ENCODE peak calls at places on chromosomes 2 and 18, in ten cellular contexts. U is esophagus squamous epithelium, B is HepG2, K is spleen, V is A549, C is testis, F is ovary, Q is K562, X is thyroid gland, L is sigmoid colon. S is an unnamed sample. For H3K4me1, the result is how much of the 10 kb centered on the place peaks cover.

GRCh38 chr2:233100192-233100998 is 40.3 kb downstream of the INPP5D start:
- DNase-seq in U (no peak), B (no peak), K (peak), V (no peak), C (no peak), F (no peak), Q (no peak), X (no peak), L (no peak), S (no peak)

GRCh38 chr2:16774980-16775963 is 109.6 kb upstream of the CYRIA start:
- DNase-seq in U (no peak), B (peak), K (no peak), V (peak), C (peak), F (no peak), Q (no peak), X (no peak), L (no peak), S (no peak)

GRCh38 chr2:71455741-71456569 is 2.6 kb downstream of the DYSF start:
- DNase-seq in U (no peak), B (peak), K (no peak), V (no peak), C (no peak), F (no peak), Q (no peak), X (no peak), L (no peak), S (no peak)

GRCh38 chr2:128318776-128319456 is at the start of gene HS6ST1:
- DNase-seq in U (peak), B (peak), K (peak), V (peak), C (peak), F (peak), Q (peak), X (peak), L (peak), S (peak)

GRCh38 chr2:37827911-37828411 is 97.1 kb upstream of the RMDN2 start:
- DNase-seq in U (no peak), B (peak), K (no peak), V (no peak), C (peak), F (no peak), Q (no peak), X (peak), L (no peak), S (no peak)

GRCh38 chr18:69330345-69330744 is 70.3 kb upstream of the DOK6 start:
- DNase-seq in U (no peak), B (peak), K (no peak), V (no peak), C (no peak), F (no peak), Q (no peak), X (no peak), L (no peak), S (no peak)

GRCh38 chr2:152548996-152549395 is 168.3 kb downstream of the PRPF40A start:
- DNase-seq in U (no peak), B (no peak), K (no peak), V (no peak), C (no peak), F (no peak), Q (no peak), X (no peak), L (no peak), S (no peak)

GRCh38 chr18:37567061-37567993 is 1.7 kb upstream of the CELF4 start:
- DNase-seq in U (no peak), B (no peak), K (peak), V (no peak), C (no peak), F (no peak), Q (no peak), X (no peak), L (peak), S (no peak)

GRCh38 chr2:178484245-178485041 is 4.2 kb downstream of the PLEKHA3 start:
- DNase-seq in U (no peak), B (no peak), K (no peak), V (no peak), C (peak), F (no peak), Q (no peak), X (peak), L (peak), S (no peak)

GRCh38 chr18:40208951-40209350 is 1746.1 kb upstream of the PIK3C3 start:
- DNase-seq in U (no peak), B (no peak), K (no peak), V (no peak), C (no peak), F (no peak), Q (no peak), X (no peak), L (no peak), S (no peak)

GRCh38 chr2:920573-920972 is 30.1 kb upstream of the SNTG2 start:
- DNase-seq in U (no peak), B (no peak), K (no peak), V (no peak), C (no peak), F (no peak), Q (no peak), X (no peak), L (no peak), S (peak)

DNA sequence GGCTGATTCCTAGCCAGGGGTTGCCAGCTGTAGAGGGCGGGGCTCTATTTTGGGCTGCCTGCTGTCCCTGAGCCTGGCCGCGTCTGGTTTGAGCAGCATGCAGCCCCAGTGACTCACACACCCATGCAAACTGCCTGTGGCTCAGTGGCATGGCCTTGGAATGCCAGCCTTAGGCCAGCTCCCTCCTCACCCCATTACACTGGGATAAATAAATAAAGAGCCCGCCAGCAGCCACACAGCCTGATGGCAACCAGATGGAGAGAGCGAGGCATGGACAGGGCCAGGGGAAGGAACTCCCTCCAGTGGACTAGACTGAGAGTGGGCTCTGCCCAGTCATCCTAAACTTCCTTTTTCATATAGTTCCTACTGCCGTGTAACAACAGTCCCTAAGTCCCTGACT is 18.3 kb downstream of the NHEJ1 start:
- DNase-seq in U (no peak), B (no peak), K (no peak), V (no peak), C (no peak), F (no peak), Q (no peak), X (no peak), L (no peak), S (no peak)
- TF ChIP-seq CTCF in U (no peak), B (no peak), K (no peak), V (no peak), C (no peak), F (no peak), Q (no peak), X (no peak), L (no peak), S (no peak)

GRCh38 chr2:88754585-88755305 is 63.3 kb downstream of the RPIA start:
- DNase-seq in U (no peak), B (no peak), K (no peak), V (no peak), C (no peak), F (no peak), Q (no peak), X (peak), L (no peak), S (no peak)
- H3K4me1 ChIP-seq in U (under half), B (under half), K (under half), V (under half), C (under half), F (under half), Q (under half), X (under half), L (under half), S (under half)

GRCh38 chr2:135986507-135986906 is 1.1 kb upstream of the DARS1 start:
- DNase-seq in U (no peak), B (no peak), K (no peak), V (no peak), C (no peak), F (no peak), Q (no peak), X (no peak), L (no peak), S (no peak)

GRCh38 chr2:135985826-135986393 is 484 bp upstream of the DARS1 start:
- DNase-seq in U (no peak), B (no peak), K (no peak), V (no peak), C (no peak), F (no peak), Q (no peak), X (no peak), L (no peak), S (no peak)

GRCh38 chr2:135987441-135987840 is 2.0 kb upstream of the DARS1 start:
- DNase-seq in U (no peak), B (no peak), K (no peak), V (no peak), C (no peak), F (no peak), Q (no peak), X (no peak), L (no peak), S (no peak)

GRCh38 chr2:135984199-135985017 is 1.0 kb downstream of the DARS1 start:
- DNase-seq in U (no peak), B (no peak), K (no peak), V (no peak), C (no peak), F (no peak), Q (peak), X (no peak), L (no peak), S (no peak)

GRCh38 chr2:135985018-135985825 is at the start of gene DARS1:
- DNase-seq in U (peak), B (peak), K (peak), V (peak), C (peak), F (peak), Q (peak), X (peak), L (peak), S (peak)
- TF ChIP-seq POLR2A in U (peak), B (peak), K (peak), V (peak), C (peak), F (peak), Q (peak), X (peak), L (peak), S (no peak)

DNA sequence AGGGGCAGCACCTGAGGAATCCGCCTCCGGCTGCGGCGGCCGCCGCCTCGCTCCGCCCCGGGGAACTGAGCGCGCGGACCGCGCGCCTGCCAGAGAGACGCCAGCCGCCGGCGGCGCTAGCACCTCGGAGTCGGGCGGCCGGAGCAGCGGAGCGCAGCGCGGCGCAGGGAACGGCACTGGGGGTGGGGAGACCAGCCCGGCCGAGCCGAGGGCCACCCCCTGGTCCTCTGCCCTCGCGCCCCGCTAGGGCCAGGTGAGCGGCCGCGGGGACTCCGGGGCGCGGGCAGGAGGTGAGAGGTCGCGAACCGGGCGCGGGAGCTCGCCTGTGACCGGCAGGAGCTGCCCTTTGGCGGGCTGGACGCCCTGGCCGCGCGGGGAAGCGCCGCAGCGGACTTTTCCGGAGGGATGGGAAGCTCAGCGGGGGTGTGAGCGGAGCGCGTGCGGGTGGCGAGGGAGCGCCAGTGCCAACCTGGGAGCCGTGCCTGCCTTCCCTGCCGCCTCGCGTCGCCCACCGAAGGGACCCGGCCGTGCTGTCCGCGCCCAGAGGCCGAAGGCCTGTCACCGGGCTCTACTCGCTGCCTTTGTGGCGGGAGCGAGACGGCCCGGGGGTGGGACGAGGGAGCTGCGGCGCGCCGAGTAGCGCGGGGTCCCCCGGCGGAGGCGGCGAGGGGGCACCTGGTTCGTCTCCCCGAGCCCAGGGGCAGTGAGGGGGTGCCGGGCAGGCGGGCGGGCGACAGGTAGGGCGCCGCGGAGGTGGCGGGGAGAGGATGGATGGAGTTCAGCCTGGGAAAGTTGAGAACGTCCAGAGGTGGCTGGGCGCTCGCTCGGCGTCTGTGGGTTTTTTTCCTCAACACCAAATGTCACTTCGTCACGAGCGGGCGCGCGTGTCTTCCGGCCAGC is at the start of gene GREB1L:
- DNase-seq in U (no peak), B (peak), K (no peak), V (peak), C (peak), F (peak), Q (no peak), X (peak), L (no peak), S (no peak)
- TF ChIP-seq CTCF in U (no peak), B (peak), K (no peak), V (peak), C (no peak), F (peak), Q (no peak), X (peak), L (no peak), S (peak)

DNA sequence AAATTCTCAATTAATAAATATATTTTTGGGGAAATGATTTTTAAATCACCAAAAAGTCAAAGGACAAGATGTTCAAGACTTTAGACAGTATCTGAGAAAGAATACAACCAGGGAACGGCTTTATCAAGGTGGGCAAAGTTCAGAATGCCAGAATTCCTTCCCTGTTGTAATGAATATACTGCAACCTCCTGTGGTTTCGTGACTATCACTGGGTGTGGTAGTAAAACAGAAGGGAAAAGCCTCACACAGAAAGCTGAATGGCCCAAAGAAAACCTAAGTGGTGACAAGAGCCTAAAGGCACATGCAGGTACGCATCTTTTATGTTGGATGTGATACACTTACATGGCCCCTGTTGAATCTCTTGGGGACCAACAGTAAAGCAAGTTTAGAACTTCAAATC is 37.1 kb downstream of the MBD2 start:
- DNase-seq in U (no peak), B (no peak), K (no peak), V (no peak), C (no peak), F (no peak), Q (no peak), X (no peak), L (no peak), S (no peak)
- H3K4me1 ChIP-seq in U (under half), B (under half), K (under half), V (under half), C (under half), F (under half), Q (under half), X (under half), L (under half), S (under half)

GRCh38 chr2:105402809-105403208 is 4.0 kb upstream of the FHL2 start:
- DNase-seq in U (no peak), B (no peak), K (no peak), V (no peak), C (no peak), F (no peak), Q (no peak), X (no peak), L (no peak), S (no peak)

GRCh38 chr2:105405291-105405690 is 6.4 kb upstream of the FHL2 start:
- DNase-seq in U (no peak), B (no peak), K (no peak), V (no peak), C (no peak), F (no peak), Q (no peak), X (no peak), L (no peak), S (no peak)

GRCh38 chr2:105403241-105403784 is 4.5 kb upstream of the FHL2 start:
- DNase-seq in U (no peak), B (no peak), K (no peak), V (no peak), C (peak), F (no peak), Q (no peak), X (no peak), L (no peak), S (no peak)

GRCh38 chr2:105404736-105405135 is 5.9 kb upstream of the FHL2 start:
- DNase-seq in U (no peak), B (no peak), K (no peak), V (no peak), C (no peak), F (no peak), Q (no peak), X (no peak), L (no peak), S (no peak)

DNA sequence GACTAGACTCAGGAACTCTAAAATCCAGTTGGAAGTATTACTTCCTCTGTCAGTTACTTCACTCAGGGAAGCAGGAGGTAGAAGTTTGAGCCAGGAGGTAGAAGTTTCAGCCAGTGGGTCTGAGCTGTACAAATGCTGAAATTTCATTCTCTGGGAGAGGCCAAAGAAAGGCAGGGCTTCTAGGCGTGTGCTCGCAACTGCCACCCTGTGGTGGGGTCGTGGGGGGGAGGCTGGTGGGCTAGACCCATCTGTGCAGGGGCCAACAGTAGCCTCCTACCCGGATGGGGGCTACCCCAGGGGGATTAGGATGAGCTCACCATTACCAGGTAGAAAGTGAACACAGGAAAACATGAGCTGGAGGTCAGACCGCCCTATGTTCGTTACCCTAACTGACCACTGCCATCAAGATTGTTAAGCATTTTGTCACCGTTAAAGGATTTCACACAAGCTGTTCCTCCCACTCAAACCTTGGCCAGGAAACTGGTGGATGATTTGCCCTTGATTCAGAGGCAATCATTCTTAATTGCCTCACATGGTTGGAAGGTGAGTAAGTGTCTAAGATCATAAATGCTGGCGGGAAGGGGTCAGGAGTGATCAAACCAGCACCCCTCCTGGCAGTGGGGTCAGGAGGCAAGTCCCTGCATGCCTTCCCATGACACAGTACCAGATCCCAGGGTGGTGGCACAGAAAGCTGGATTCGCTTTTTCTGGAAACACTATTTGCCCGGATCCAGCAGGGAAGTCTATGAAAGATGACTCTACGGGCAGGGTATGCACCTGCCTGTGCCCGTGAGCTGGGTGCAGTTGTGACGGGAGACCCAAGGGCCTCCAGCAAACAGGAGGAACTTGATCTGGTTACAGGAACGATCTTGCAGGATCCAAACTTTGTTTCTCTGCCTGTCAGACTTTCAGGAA is 5.2 kb upstream of the FHL2 start:
- DNase-seq in U (no peak), B (no peak), K (no peak), V (peak), C (peak), F (no peak), Q (peak), X (no peak), L (no peak), S (no peak)
- TF ChIP-seq POLR2A in U (no peak), B (no peak), K (no peak), V (no peak), C (no peak), F (no peak), Q (no peak), X (no peak), L (no peak), S (no peak)

DNA sequence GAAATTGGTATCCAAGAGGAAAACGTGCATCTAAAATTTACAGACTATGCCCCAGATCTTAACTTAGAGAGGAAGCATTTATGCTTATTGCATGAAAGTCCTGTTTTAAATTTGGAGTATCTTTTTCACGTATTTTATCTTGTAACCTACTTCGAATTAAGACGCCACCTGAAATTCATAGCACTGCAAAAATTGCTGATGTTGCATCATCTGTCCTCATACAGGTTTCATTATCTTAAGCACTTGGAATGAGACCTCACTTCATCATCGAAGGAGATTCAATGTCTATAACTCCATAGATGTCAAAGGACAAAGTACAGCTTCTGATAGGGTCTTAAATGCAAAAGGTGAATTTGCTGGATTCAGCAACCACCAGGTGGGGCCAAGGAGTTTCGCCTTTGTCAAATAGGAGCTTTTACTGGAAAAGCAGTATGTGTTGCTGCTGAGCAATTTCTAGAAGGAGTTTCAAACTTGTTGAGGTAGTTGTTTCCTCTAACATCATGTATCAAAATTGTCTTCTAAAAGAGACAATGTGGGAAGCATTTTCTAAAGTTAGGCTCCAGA is 106.4 kb upstream of the CCDC85A start:
- DNase-seq in U (no peak), B (peak), K (no peak), V (peak), C (peak), F (no peak), Q (no peak), X (peak), L (no peak), S (no peak)
- TF ChIP-seq CTCF in U (no peak), B (peak), K (no peak), V (peak), C (no peak), F (no peak), Q (peak), X (peak), L (no peak), S (no peak)

DNA sequence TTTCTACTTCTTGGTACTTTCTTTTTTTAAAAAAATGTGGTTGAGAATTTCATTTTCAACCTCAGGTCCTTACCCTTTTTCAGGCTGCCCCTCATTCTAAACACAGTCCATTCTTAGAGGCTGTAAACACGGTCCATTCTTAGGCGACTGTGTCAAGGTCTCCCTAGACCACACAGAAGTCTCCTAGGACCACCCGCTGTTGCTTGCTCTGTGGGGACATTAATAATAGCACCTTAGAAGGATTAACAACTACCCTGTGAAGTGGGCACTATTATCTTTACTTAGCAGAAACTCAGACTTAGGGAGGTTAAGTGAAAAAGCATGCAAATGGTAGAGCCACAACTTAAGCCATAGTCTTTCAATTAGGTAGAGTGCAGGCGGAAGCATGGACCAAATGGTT is 91.7 kb downstream of the RBMS1 start:
- DNase-seq in U (no peak), B (no peak), K (no peak), V (no peak), C (no peak), F (no peak), Q (no peak), X (no peak), L (no peak), S (no peak)
- H3K4me1 ChIP-seq in U (half or more), B (under half), K (half or more), V (half or more), C (under half), F (under half), Q (under half), X (under half), L (under half), S (half or more)

GRCh38 chr2:205481861-205482260 is 200.4 kb upstream of the NRP2 start:
- DNase-seq in U (no peak), B (no peak), K (no peak), V (no peak), C (no peak), F (no peak), Q (no peak), X (no peak), L (no peak), S (no peak)
- TF ChIP-seq POLR2A in U (no peak), B (no peak), K (no peak), V (no peak), C (no peak), F (no peak), Q (no peak), X (no peak), L (no peak), S (no peak)